ENCODE peak calls at places on chromosome 18, in five cellular contexts. H is cardiac muscle cell; F is stimulated activated CD4-positive, alpha-beta T cell treated with anti-CD3 and anti-CD28 coated beads, Interleukin-1b, Interleukin-23, amount 100 ng/mL, for 24 hours; J is H4; O is astrocyte of the spinal cord. M is an unnamed sample.

GRCh38 chr18:80251700-80252099 is 4.4 kb upstream of the PARD6G start:
- DNase-seq in H (no peak), F (no peak), J (no peak), O (no peak), M (no peak)

GRCh38 chr18:76578571-76579300 is 83.7 kb upstream of the ZNF516 start:
- DNase-seq in H (no peak), F (no peak), J (no peak), O (no peak), M (no peak)

GRCh38 chr18:78479443-78479842 is 500.2 kb upstream of the SALL3 start:
- DNase-seq in H (no peak), F (no peak), J (no peak), O (no peak), M (no peak)

GRCh38 chr18:66395671-66396218 is 208.1 kb downstream of the CDH19 start:
- DNase-seq in H (no peak), F (no peak), J (no peak), O (no peak), M (no peak)

GRCh38 chr18:75551071-75551470 is 123.6 kb upstream of the SMIM21 start:
- DNase-seq in H (peak; percentile 33), F (no peak), J (no peak), O (no peak), M (peak; percentile 14)

GRCh38 chr18:69727912-69728572 is 219.6 kb downstream of the CD226 start:
- DNase-seq in H (no peak), F (no peak), J (no peak), O (no peak), M (peak; percentile 88)

GRCh38 chr18:25503567-25504081 is 151.7 kb upstream of the ZNF521 start:
- DNase-seq in H (peak; percentile 55), F (no peak), J (peak; percentile 74), O (peak; percentile 79), M (peak; percentile 73)

GRCh38 chr18:9735879-9736278 is 27.8 kb downstream of the RAB31 start:
- DNase-seq in H (no peak), F (no peak), J (no peak), O (no peak), M (no peak)

GRCh38 chr18:35345460-35345921 is 1.3 kb upstream of the ZNF24 start:
- DNase-seq in H (peak; percentile 44), F (no peak), J (no peak), O (no peak), M (no peak)

GRCh38 chr18:21897811-21898210 is 157.2 kb downstream of the MIB1 start:
- DNase-seq in H (peak; percentile 84), F (no peak), J (peak; percentile 34), O (peak; percentile 41), M (peak; percentile 76)

GRCh38 chr18:8962906-8963635 is 139.4 kb upstream of the NDUFV2 start:
- DNase-seq in H (no peak), F (no peak), J (no peak), O (no peak), M (no peak)

GRCh38 chr18:79581406-79581805 is 98.2 kb upstream of the CTDP1 start:
- DNase-seq in H (no peak), F (no peak), J (no peak), O (no peak), M (no peak)

GRCh38 chr18:35710581-35710980 is 129.0 kb downstream of the GALNT1 start:
- DNase-seq in H (no peak), F (no peak), J (no peak), O (no peak), M (no peak)

GRCh38 chr18:47075098-47075883 is 39.9 kb upstream of the ELOA2 start:
- DNase-seq in H (peak; percentile 64), F (no peak), J (peak; percentile 59), O (peak; percentile 8), M (no peak)

GRCh38 chr18:7512990-7513389 is 54.1 kb upstream of the PTPRM start:
- DNase-seq in H (no peak), F (no peak), J (no peak), O (no peak), M (no peak)

GRCh38 chr18:26312196-26312595 is 86.0 kb downstream of the TAF4B start:
- DNase-seq in H (no peak), F (no peak), J (no peak), O (no peak), M (no peak)

GRCh38 chr18:23828426-23828825 is 139.2 kb downstream of the LAMA3 start:
- DNase-seq in H (no peak), F (peak; percentile 16), J (peak; percentile 75), O (peak; percentile 84), M (no peak)

GRCh38 chr18:79567481-79568147 is 112.0 kb upstream of the CTDP1 start:
- DNase-seq in H (peak; percentile 68), F (no peak), J (peak; percentile 92), O (peak; percentile 90), M (no peak)

GRCh38 chr18:49459404-49460171 is 857 bp downstream of the DYM start:
- DNase-seq in H (no peak), F (peak; percentile 10), J (no peak), O (peak; percentile 2), M (peak; percentile 23)